ENCODE peak calls at places on chromosomes 4 and X, in four cellular contexts. R, J, M and C are unnamed samples.

GRCh38 chr4:103429283-103429682 is 231.1 kb upstream of the CENPE start:
- DNase-seq in R (no peak), J (no peak), M (no peak), C (no peak)

GRCh38 chr4:2824329-2825183 is 19.1 kb upstream of the ADD1 start:
- DNase-seq in R (no peak), J (no peak), M (no peak), C (no peak)

GRCh38 chr4:37661643-37662221 is 24.4 kb downstream of the RELL1 start:
- DNase-seq in R (peak; percentile 57), J (peak; percentile 88), M (no peak), C (no peak)

GRCh38 chrX:142084611-142085010 is 120.5 kb downstream of the MAGEC2 start:
- DNase-seq in R (no peak), J (no peak), M (no peak), C (no peak)

GRCh38 chr4:48079972-48080391 is 54.1 kb downstream of the TXK start:
- DNase-seq in R (no peak), J (peak; percentile 37), M (no peak), C (no peak)

GRCh38 chr4:121408-122084 is 2.8 kb upstream of the ZNF718 start:
- DNase-seq in R (no peak), J (no peak), M (no peak), C (no peak)

GRCh38 chrX:137573356-137574101 is 7.6 kb downstream of the ZIC3 start:
- DNase-seq in R (no peak), J (no peak), M (no peak), C (no peak)

GRCh38 chr4:1557221-1557597 is 126.9 kb downstream of the FAM53A start:
- DNase-seq in R (no peak), J (no peak), M (no peak), C (no peak)

GRCh38 chr4:76607266-76607799 is 172.3 kb downstream of the SHROOM3 start:
- DNase-seq in R (peak; percentile 76), J (no peak), M (no peak), C (no peak)

GRCh38 chr4:4985844-4986243 is 33.4 kb downstream of the CYTL1 start:
- DNase-seq in R (peak; percentile 35), J (peak; percentile 12), M (no peak), C (no peak)

GRCh38 chr4:7821245-7822165 is 118.2 kb downstream of the AFAP1 start:
- DNase-seq in R (no peak), J (no peak), M (peak; percentile 63), C (no peak)

GRCh38 chr4:87005690-87006461 is 71.1 kb downstream of the AFF1 start:
- DNase-seq in R (peak; percentile 10), J (no peak), M (no peak), C (no peak)

GRCh38 chr4:150280081-150280950 is 202.1 kb downstream of the DCLK2 start:
- DNase-seq in R (peak; percentile 83), J (peak; percentile 94), M (no peak), C (no peak)

GRCh38 chrX:67599532-67599931 is 55.7 kb downstream of the AR start:
- DNase-seq in R (no peak), J (no peak), M (no peak), C (no peak)

GRCh38 chrX:124208675-124209074 is 123.8 kb upstream of the TEX13D start:
- DNase-seq in R (no peak), J (peak; percentile 41), M (no peak), C (no peak)

GRCh38 chrX:12360991-12361598 is 222.8 kb downstream of the FRMPD4 start:
- DNase-seq in R (no peak), J (peak; percentile 77), M (no peak), C (no peak)

GRCh38 chrX:111168314-111168713 is 72.3 kb downstream of the PAK3 start:
- DNase-seq in R (no peak), J (peak; percentile 1), M (no peak), C (no peak)

GRCh38 chr4:186787536-186787935 is 63.9 kb upstream of the FAT1 start:
- DNase-seq in R (no peak), J (peak; percentile 20), M (no peak), C (no peak)

GRCh38 chrX:135520022-135520552 is 373 bp upstream of the INTS6L start:
- DNase-seq in R (peak; percentile 24), J (no peak), M (no peak), C (no peak)

GRCh38 chrX:22314692-22315091 is 42.0 kb downstream of the CBLL2 start:
- DNase-seq in R (no peak), J (no peak), M (no peak), C (no peak)

GRCh38 chr4:113478032-113478431 is 283.5 kb downstream of the CAMK2D start:
- DNase-seq in R (no peak), J (no peak), M (no peak), C (no peak)

GRCh38 chrX:85004255-85004654 is 578 bp downstream of the APOOL start:
- DNase-seq in R (no peak), J (peak; percentile 4), M (no peak), C (no peak)

GRCh38 chr4:28229092-28229491 is 1368.5 kb downstream of the STIM2 start:
- DNase-seq in R (peak; percentile 19), J (peak; percentile 10), M (no peak), C (no peak)

GRCh38 chr4:77593101-77593500 is 12.5 kb upstream of the CXCL13 start:
- DNase-seq in R (no peak), J (no peak), M (no peak), C (no peak)

GRCh38 chr4:158819942-158820786 is 51.3 kb downstream of the FNIP2 start:
- DNase-seq in R (no peak), J (no peak), M (no peak), C (no peak)

GRCh38 chr4:11451720-11452119 is 23.0 kb upstream of the HS3ST1 start:
- DNase-seq in R (no peak), J (no peak), M (no peak), C (no peak)

GRCh38 chrX:7100022-7100421 is 47.5 kb upstream of the STS start:
- DNase-seq in R (no peak), J (no peak), M (no peak), C (no peak)

GRCh38 chr4:84948056-84948455 is 18.4 kb downstream of the WDFY3 start:
- DNase-seq in R (peak; percentile 12), J (no peak), M (no peak), C (no peak)

GRCh38 chr4:53863731-53864130 is 200.7 kb downstream of the CHIC2 start:
- DNase-seq in R (no peak), J (no peak), M (no peak), C (no peak)

GRCh38 chrX:133302775-133303445 is 84.8 kb upstream of the TFDP3 start:
- DNase-seq in R (no peak), J (no peak), M (no peak), C (no peak)

GRCh38 chr4:11072999-11073398 is 355.7 kb downstream of the HS3ST1 start:
- DNase-seq in R (no peak), J (no peak), M (no peak), C (no peak)

GRCh38 chr4:5804656-5805055 is 88.2 kb downstream of the CRMP1 start:
- DNase-seq in R (no peak), J (no peak), M (no peak), C (no peak)

GRCh38 chrX:81259714-81260395 is 58.0 kb downstream of the SH3BGRL start:
- DNase-seq in R (peak; percentile 6), J (peak; percentile 28), M (no peak), C (no peak)

GRCh38 chr4:82201805-82202636 is 171.8 kb downstream of the HNRNPD start:
- DNase-seq in R (no peak), J (peak; percentile 32), M (no peak), C (no peak)